ENCODE peak calls at places on chromosomes 12 and 14, in five cellular contexts. One of them, this sample, is unnamed.

GRCh38 chr12:56146492-56147460 is 5.6 kb upstream of the MYL6B start:
- DNase-seq in neural crest cell: no peak
- DNase-seq in chondrocyte: no peak
- DNase-seq in gastrocnemius medialis: no peak
- DNase-seq in SK-N-SH: no peak
- DNase-seq in this sample: no peak

GRCh38 chr14:21070083-21070609 is at the start of gene ARHGEF40:
- DNase-seq in neural crest cell: peak
- DNase-seq in chondrocyte: no peak
- DNase-seq in gastrocnemius medialis: no peak
- DNase-seq in SK-N-SH: peak
- DNase-seq in this sample: peak

GRCh38 chr12:127635838-127636237 is 631.1 kb upstream of the TMEM132C start:
- DNase-seq in neural crest cell: no peak
- DNase-seq in chondrocyte: no peak
- DNase-seq in gastrocnemius medialis: no peak
- DNase-seq in SK-N-SH: no peak
- DNase-seq in this sample: no peak

GRCh38 chr12:174596-174995 is 39.4 kb downstream of the SLC6A12 start:
- DNase-seq in neural crest cell: no peak
- DNase-seq in chondrocyte: no peak
- DNase-seq in gastrocnemius medialis: no peak
- DNase-seq in SK-N-SH: peak
- DNase-seq in this sample: no peak

GRCh38 chr12:91778938-91779400 is 366.7 kb downstream of the BTG1 start:
- DNase-seq in neural crest cell: no peak
- DNase-seq in chondrocyte: no peak
- DNase-seq in gastrocnemius medialis: no peak
- DNase-seq in SK-N-SH: no peak
- DNase-seq in this sample: peak

GRCh38 chr12:20101046-20101445 is 267.3 kb upstream of the PDE3A start:
- DNase-seq in neural crest cell: no peak
- DNase-seq in chondrocyte: no peak
- DNase-seq in gastrocnemius medialis: no peak
- DNase-seq in SK-N-SH: no peak
- DNase-seq in this sample: no peak

GRCh38 chr14:22597771-22598098 is 365 bp upstream of the ABHD4 start:
- DNase-seq in neural crest cell: no peak
- DNase-seq in chondrocyte: no peak
- DNase-seq in gastrocnemius medialis: no peak
- DNase-seq in SK-N-SH: no peak
- DNase-seq in this sample: no peak

GRCh38 chr12:94353130-94353529 is 106.5 kb downstream of the CEP83 start:
- DNase-seq in neural crest cell: no peak
- DNase-seq in chondrocyte: no peak
- DNase-seq in gastrocnemius medialis: no peak
- DNase-seq in SK-N-SH: no peak
- DNase-seq in this sample: no peak

GRCh38 chr12:132046561-132046960 is 96.8 kb downstream of the EP400 start:
- DNase-seq in neural crest cell: no peak
- DNase-seq in chondrocyte: no peak
- DNase-seq in gastrocnemius medialis: no peak
- DNase-seq in SK-N-SH: peak
- DNase-seq in this sample: no peak

GRCh38 chr12:94870511-94870910 is 133.0 kb downstream of the NDUFA12 start:
- DNase-seq in neural crest cell: no peak
- DNase-seq in chondrocyte: no peak
- DNase-seq in gastrocnemius medialis: no peak
- DNase-seq in SK-N-SH: no peak
- DNase-seq in this sample: no peak

GRCh38 chr14:105193916-105194782 is 13.0 kb upstream of the NUDT14 start:
- DNase-seq in neural crest cell: no peak
- DNase-seq in chondrocyte: no peak
- DNase-seq in gastrocnemius medialis: no peak
- DNase-seq in SK-N-SH: peak
- DNase-seq in this sample: peak

GRCh38 chr14:101362529-101363260 is 198.6 kb upstream of the DIO3 start:
- DNase-seq in neural crest cell: no peak
- DNase-seq in chondrocyte: no peak
- DNase-seq in gastrocnemius medialis: no peak
- DNase-seq in SK-N-SH: no peak
- DNase-seq in this sample: no peak

GRCh38 chr12:22709292-22709691 is 84.3 kb downstream of the ETNK1 start:
- DNase-seq in neural crest cell: no peak
- DNase-seq in chondrocyte: no peak
- DNase-seq in gastrocnemius medialis: no peak
- DNase-seq in SK-N-SH: peak
- DNase-seq in this sample: no peak

GRCh38 chr14:74619672-74620131 is 7.7 kb upstream of the LTBP2 start:
- DNase-seq in neural crest cell: no peak
- DNase-seq in chondrocyte: no peak
- DNase-seq in gastrocnemius medialis: peak
- DNase-seq in SK-N-SH: no peak
- DNase-seq in this sample: no peak

GRCh38 chr12:30794591-30795409 is 40.0 kb upstream of the CAPRIN2 start:
- DNase-seq in neural crest cell: no peak
- DNase-seq in chondrocyte: no peak
- DNase-seq in gastrocnemius medialis: no peak
- DNase-seq in SK-N-SH: no peak
- DNase-seq in this sample: peak

GRCh38 chr14:64707661-64708060 is 3.4 kb downstream of the PLEKHG3 start:
- DNase-seq in neural crest cell: no peak
- DNase-seq in chondrocyte: no peak
- DNase-seq in gastrocnemius medialis: no peak
- DNase-seq in SK-N-SH: no peak
- DNase-seq in this sample: no peak

GRCh38 chr14:86955955-86956354 is 1037.0 kb downstream of the GALC start:
- DNase-seq in neural crest cell: no peak
- DNase-seq in chondrocyte: no peak
- DNase-seq in gastrocnemius medialis: no peak
- DNase-seq in SK-N-SH: no peak
- DNase-seq in this sample: no peak

GRCh38 chr12:95848575-95849388 is 10.0 kb upstream of the SNRPF start:
- DNase-seq in neural crest cell: no peak
- DNase-seq in chondrocyte: no peak
- DNase-seq in gastrocnemius medialis: no peak
- DNase-seq in SK-N-SH: peak
- DNase-seq in this sample: peak

GRCh38 chr12:4274960-4275868 is 1.7 kb downstream of the CCND2 start:
- DNase-seq in neural crest cell: peak
- DNase-seq in chondrocyte: no peak
- DNase-seq in gastrocnemius medialis: no peak
- DNase-seq in SK-N-SH: no peak
- DNase-seq in this sample: no peak

GRCh38 chr14:34365309-34365915 is 96.6 kb downstream of the SPTSSA start:
- DNase-seq in neural crest cell: no peak
- DNase-seq in chondrocyte: no peak
- DNase-seq in gastrocnemius medialis: no peak
- DNase-seq in SK-N-SH: no peak
- DNase-seq in this sample: no peak

GRCh38 chr12:11628353-11628752 is 21.1 kb upstream of the ETV6 start:
- DNase-seq in neural crest cell: no peak
- DNase-seq in chondrocyte: no peak
- DNase-seq in gastrocnemius medialis: no peak
- DNase-seq in SK-N-SH: no peak
- DNase-seq in this sample: no peak

GRCh38 chr12:115023279-115023678 is 339.3 kb upstream of the TBX3 start:
- DNase-seq in neural crest cell: no peak
- DNase-seq in chondrocyte: no peak
- DNase-seq in gastrocnemius medialis: no peak
- DNase-seq in SK-N-SH: no peak
- DNase-seq in this sample: no peak

GRCh38 chr14:100486025-100486828 is 101.0 kb downstream of the BEGAIN start:
- DNase-seq in neural crest cell: peak
- DNase-seq in chondrocyte: no peak
- DNase-seq in gastrocnemius medialis: no peak
- DNase-seq in SK-N-SH: peak
- DNase-seq in this sample: peak

GRCh38 chr12:51941669-51942455 is 9.6 kb upstream of the ACVR1B start:
- DNase-seq in neural crest cell: no peak
- DNase-seq in chondrocyte: no peak
- DNase-seq in gastrocnemius medialis: no peak
- DNase-seq in SK-N-SH: no peak
- DNase-seq in this sample: no peak

GRCh38 chr12:49088932-49089330 is 5.7 kb downstream of the DHH start:
- DNase-seq in neural crest cell: no peak
- DNase-seq in chondrocyte: no peak
- DNase-seq in gastrocnemius medialis: no peak
- DNase-seq in SK-N-SH: no peak
- DNase-seq in this sample: no peak

GRCh38 chr12:88578274-88578673 is 2.0 kb downstream of the KITLG start:
- DNase-seq in neural crest cell: peak
- DNase-seq in chondrocyte: no peak
- DNase-seq in gastrocnemius medialis: no peak
- DNase-seq in SK-N-SH: no peak
- DNase-seq in this sample: no peak

GRCh38 chr12:53036802-53037201 is 13.1 kb upstream of the TNS2 start:
- DNase-seq in neural crest cell: no peak
- DNase-seq in chondrocyte: no peak
- DNase-seq in gastrocnemius medialis: no peak
- DNase-seq in SK-N-SH: no peak
- DNase-seq in this sample: no peak

GRCh38 chr12:53034459-53034858 is 15.4 kb upstream of the TNS2 start:
- DNase-seq in neural crest cell: no peak
- DNase-seq in chondrocyte: no peak
- DNase-seq in gastrocnemius medialis: no peak
- DNase-seq in SK-N-SH: no peak
- DNase-seq in this sample: no peak

GRCh38 chr12:53031616-53032015 is 18.2 kb upstream of the TNS2 start:
- DNase-seq in neural crest cell: no peak
- DNase-seq in chondrocyte: no peak
- DNase-seq in gastrocnemius medialis: no peak
- DNase-seq in SK-N-SH: no peak
- DNase-seq in this sample: no peak
- TF ChIP-seq CTCF in neural crest cell: no peak
- TF ChIP-seq CTCF in chondrocyte: peak
- TF ChIP-seq CTCF in gastrocnemius medialis: no peak
- TF ChIP-seq CTCF in SK-N-SH: no peak
- TF ChIP-seq CTCF in this sample: no peak

GRCh38 chr14:26132061-26132460 is 465.8 kb downstream of the NOVA1 start:
- DNase-seq in neural crest cell: no peak
- DNase-seq in chondrocyte: no peak
- DNase-seq in gastrocnemius medialis: no peak
- DNase-seq in SK-N-SH: no peak
- DNase-seq in this sample: no peak

GRCh38 chr14:26138764-26139445 is 458.9 kb downstream of the NOVA1 start:
- DNase-seq in neural crest cell: no peak
- DNase-seq in chondrocyte: no peak
- DNase-seq in gastrocnemius medialis: no peak
- DNase-seq in SK-N-SH: no peak
- DNase-seq in this sample: no peak

DNA sequence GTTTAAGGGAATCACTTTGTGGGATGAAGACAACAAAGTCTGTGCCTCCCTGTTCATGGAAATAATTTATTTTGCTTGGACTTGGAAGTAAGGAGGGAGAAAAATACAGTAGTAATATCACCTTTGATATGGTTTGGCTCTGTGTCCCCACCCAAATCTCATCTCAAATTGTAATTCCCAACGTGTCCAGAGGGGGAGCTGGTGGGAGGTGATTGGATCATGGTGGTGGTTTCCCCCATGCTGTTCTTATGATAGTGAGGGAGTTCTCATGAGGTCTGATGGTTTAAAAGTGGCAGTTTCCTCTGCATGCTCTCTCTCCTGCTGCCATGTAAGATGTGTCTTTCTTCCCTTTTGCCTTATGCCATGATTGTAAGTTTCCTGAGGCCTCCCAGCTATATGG is 460.7 kb downstream of the NOVA1 start:
- DNase-seq in neural crest cell: no peak
- DNase-seq in chondrocyte: no peak
- DNase-seq in gastrocnemius medialis: no peak
- DNase-seq in SK-N-SH: no peak
- DNase-seq in this sample: peak
- TF ChIP-seq CTCF in neural crest cell: peak
- TF ChIP-seq CTCF in chondrocyte: peak
- TF ChIP-seq CTCF in gastrocnemius medialis: no peak
- TF ChIP-seq CTCF in SK-N-SH: peak
- TF ChIP-seq CTCF in this sample: peak

GRCh38 chr12:60257063-60257462 is 661.2 kb downstream of the SLC16A7 start:
- DNase-seq in neural crest cell: no peak
- DNase-seq in chondrocyte: no peak
- DNase-seq in gastrocnemius medialis: no peak
- DNase-seq in SK-N-SH: no peak
- DNase-seq in this sample: no peak
- TF ChIP-seq CTCF in neural crest cell: peak
- TF ChIP-seq CTCF in chondrocyte: peak
- TF ChIP-seq CTCF in gastrocnemius medialis: no peak
- TF ChIP-seq CTCF in SK-N-SH: peak
- TF ChIP-seq CTCF in this sample: no peak

GRCh38 chr14:93330609-93331000 is 2.2 kb downstream of the BTBD7 start:
- DNase-seq in neural crest cell: no peak
- DNase-seq in chondrocyte: no peak
- DNase-seq in gastrocnemius medialis: no peak
- DNase-seq in SK-N-SH: no peak
- DNase-seq in this sample: no peak

GRCh38 chr14:93331375-93332031 is 1.3 kb downstream of the BTBD7 start:
- DNase-seq in neural crest cell: no peak
- DNase-seq in chondrocyte: no peak
- DNase-seq in gastrocnemius medialis: no peak
- DNase-seq in SK-N-SH: no peak
- DNase-seq in this sample: no peak

GRCh38 chr14:93332853-93333630 is at the start of gene BTBD7:
- DNase-seq in neural crest cell: peak
- DNase-seq in chondrocyte: peak
- DNase-seq in gastrocnemius medialis: peak
- DNase-seq in SK-N-SH: peak
- DNase-seq in this sample: peak

GRCh38 chr14:93333631-93334095 is 827 bp upstream of the BTBD7 start:
- DNase-seq in neural crest cell: no peak
- DNase-seq in chondrocyte: no peak
- DNase-seq in gastrocnemius medialis: no peak
- DNase-seq in SK-N-SH: no peak
- DNase-seq in this sample: no peak

GRCh38 chr14:93332032-93332852 is 594 bp downstream of the BTBD7 start:
- DNase-seq in neural crest cell: peak
- DNase-seq in chondrocyte: no peak
- DNase-seq in gastrocnemius medialis: peak
- DNase-seq in SK-N-SH: peak
- DNase-seq in this sample: peak
- TF ChIP-seq CTCF in neural crest cell: peak
- TF ChIP-seq CTCF in chondrocyte: peak
- TF ChIP-seq CTCF in gastrocnemius medialis: no peak
- TF ChIP-seq CTCF in SK-N-SH: peak
- TF ChIP-seq CTCF in this sample: no peak

GRCh38 chr12:6612247-6612646 is 5.1 kb upstream of the CHD4 start:
- DNase-seq in neural crest cell: no peak
- DNase-seq in chondrocyte: no peak
- DNase-seq in gastrocnemius medialis: no peak
- DNase-seq in SK-N-SH: no peak
- DNase-seq in this sample: peak

GRCh38 chr12:6612652-6613014 is 5.5 kb upstream of the CHD4 start:
- DNase-seq in neural crest cell: no peak
- DNase-seq in chondrocyte: no peak
- DNase-seq in gastrocnemius medialis: no peak
- DNase-seq in SK-N-SH: no peak
- DNase-seq in this sample: no peak

GRCh38 chr12:6614513-6615177 is 7.5 kb upstream of the CHD4 start:
- DNase-seq in neural crest cell: no peak
- DNase-seq in chondrocyte: no peak
- DNase-seq in gastrocnemius medialis: no peak
- DNase-seq in SK-N-SH: no peak
- DNase-seq in this sample: no peak

GRCh38 chr12:6613015-6613775 is 6.0 kb upstream of the CHD4 start:
- DNase-seq in neural crest cell: peak
- DNase-seq in chondrocyte: no peak
- DNase-seq in gastrocnemius medialis: no peak
- DNase-seq in SK-N-SH: peak
- DNase-seq in this sample: peak

GRCh38 chr12:6613776-6614512 is 6.8 kb upstream of the CHD4 start:
- DNase-seq in neural crest cell: peak
- DNase-seq in chondrocyte: peak
- DNase-seq in gastrocnemius medialis: peak
- DNase-seq in SK-N-SH: peak
- DNase-seq in this sample: peak
- TF ChIP-seq CTCF in neural crest cell: no peak
- TF ChIP-seq CTCF in chondrocyte: no peak
- TF ChIP-seq CTCF in gastrocnemius medialis: no peak
- TF ChIP-seq CTCF in SK-N-SH: peak
- TF ChIP-seq CTCF in this sample: no peak

This sample was measured in activated CD8-positive, alpha-beta T cell treated with anti-CD3 and anti-CD28 coated beads for 36 hours.